ENCODE peak calls at places on chromosome 10, in six cellular contexts. Q, T, S, N, D and L are unnamed samples.

GRCh38 chr10:8260645-8261044 is 206.2 kb downstream of the GATA3 start:
- DNase-seq in Q (no peak), T (no peak), S (no peak), N (no peak), D (no peak), L (no peak)

GRCh38 chr10:12509794-12510100 is 160.4 kb downstream of the CAMK1D start:
- DNase-seq in Q (no peak), T (no peak), S (no peak), N (no peak), D (no peak), L (no peak)

GRCh38 chr10:124465777-124466488 is 4.3 kb downstream of the LHPP start:
- DNase-seq in Q (no peak), T (no peak), S (no peak), N (no peak), D (no peak), L (no peak)

GRCh38 chr10:124997246-124997790 is 55.4 kb downstream of the ZRANB1 start:
- DNase-seq in Q (no peak), T (no peak), S (no peak), N (no peak), D (no peak), L (no peak)

GRCh38 chr10:70552585-70552984 is 50.0 kb downstream of the PRF1 start:
- DNase-seq in Q (no peak), T (no peak), S (no peak), N (no peak), D (no peak), L (no peak)

GRCh38 chr10:101775273-101776131 is at the start of gene FGF8:
- DNase-seq in Q (no peak), T (no peak), S (no peak), N (no peak), D (no peak), L (no peak)

GRCh38 chr10:24952146-24952700 is at the start of gene PRTFDC1:
- DNase-seq in Q (no peak), T (no peak), S (no peak), N (peak), D (peak), L (no peak)

GRCh38 chr10:80477813-80478212 is 23.7 kb downstream of the TSPAN14 start:
- DNase-seq in Q (peak), T (no peak), S (no peak), N (no peak), D (no peak), L (no peak)